ENCODE peak calls at places on chromosomes 12 and 14, in ten cellular contexts. X, Y, L, O, R, G, I, M, T and K are unnamed samples.

GRCh38 chr12:116969615-116970575 is 59.1 kb downstream of the FBXW8 start:
- DNase-seq in X (no peak), Y (no peak), L (no peak), O (no peak), R (no peak), G (no peak), I (no peak), M (no peak), T (peak), K (peak)

GRCh38 chr14:86404425-86404824 is 874.5 kb downstream of the FLRT2 start:
- DNase-seq in X (no peak), Y (no peak), L (no peak), O (no peak), R (no peak), G (no peak), I (no peak), M (no peak), T (no peak), K (no peak)

GRCh38 chr12:42790761-42791151 is 201.2 kb upstream of the PRICKLE1 start:
- DNase-seq in X (peak), Y (peak), L (peak), O (no peak), R (no peak), G (no peak), I (peak), M (no peak), T (peak), K (no peak)

GRCh38 chr12:130254476-130255276 is 83.0 kb upstream of the PIWIL1 start:
- DNase-seq in X (no peak), Y (no peak), L (no peak), O (peak), R (no peak), G (no peak), I (no peak), M (no peak), T (no peak), K (no peak)

GRCh38 chr12:6029401-6029800 is 84.3 kb upstream of the ANO2 start:
- DNase-seq in X (no peak), Y (no peak), L (no peak), O (no peak), R (no peak), G (peak), I (no peak), M (no peak), T (no peak), K (peak)

GRCh38 chr12:26331960-26332359 is 136.6 kb downstream of the SSPN start:
- DNase-seq in X (no peak), Y (no peak), L (no peak), O (no peak), R (no peak), G (no peak), I (no peak), M (no peak), T (no peak), K (no peak)

GRCh38 chr12:1618489-1618888 is 10.5 kb upstream of the WNT5B start:
- DNase-seq in X (peak), Y (no peak), L (no peak), O (no peak), R (no peak), G (no peak), I (no peak), M (no peak), T (no peak), K (no peak)

GRCh38 chr12:52382854-52383253 is 2.6 kb downstream of the KRT84 start:
- DNase-seq in X (no peak), Y (no peak), L (no peak), O (no peak), R (peak), G (no peak), I (no peak), M (no peak), T (no peak), K (no peak)

GRCh38 chr12:100554608-100555077 is 18.8 kb upstream of the GAS2L3 start:
- DNase-seq in X (peak), Y (peak), L (peak), O (no peak), R (no peak), G (no peak), I (no peak), M (no peak), T (peak), K (no peak)

GRCh38 chr14:38209572-38210159 is 2.0 kb downstream of the SSTR1 start:
- DNase-seq in X (peak), Y (no peak), L (no peak), O (no peak), R (no peak), G (no peak), I (no peak), M (no peak), T (no peak), K (peak)

GRCh38 chr14:34361504-34362011 is 100.5 kb downstream of the SPTSSA start:
- DNase-seq in X (no peak), Y (no peak), L (no peak), O (peak), R (no peak), G (no peak), I (no peak), M (no peak), T (no peak), K (no peak)

GRCh38 chr14:44935155-44935554 is 26.6 kb downstream of the KLHL28 start:
- DNase-seq in X (no peak), Y (no peak), L (no peak), O (no peak), R (no peak), G (no peak), I (no peak), M (no peak), T (no peak), K (no peak)

GRCh38 chr14:77843155-77843554 is 43.2 kb downstream of the ADCK1 start:
- DNase-seq in X (no peak), Y (no peak), L (no peak), O (no peak), R (no peak), G (no peak), I (no peak), M (no peak), T (no peak), K (no peak)

GRCh38 chr12:124680863-124681778 is 113.7 kb upstream of the NCOR2 start:
- DNase-seq in X (peak), Y (peak), L (peak), O (no peak), R (no peak), G (no peak), I (no peak), M (peak), T (peak), K (no peak)

GRCh38 chr12:953776-954175 is 4.3 kb upstream of the RAD52 start:
- DNase-seq in X (peak), Y (no peak), L (no peak), O (no peak), R (no peak), G (no peak), I (no peak), M (no peak), T (no peak), K (no peak)

GRCh38 chr12:113224955-113225354 is 3.7 kb downstream of the TPCN1 start:
- DNase-seq in X (no peak), Y (no peak), L (no peak), O (no peak), R (peak), G (no peak), I (no peak), M (no peak), T (no peak), K (no peak)

GRCh38 chr12:51392556-51393237 is 1.5 kb upstream of the GALNT6 start:
- DNase-seq in X (peak), Y (peak), L (no peak), O (no peak), R (no peak), G (peak), I (peak), M (no peak), T (no peak), K (no peak)

GRCh38 chr12:58950739-58951100 is 30.4 kb upstream of the LRIG3 start:
- DNase-seq in X (peak), Y (no peak), L (no peak), O (no peak), R (no peak), G (no peak), I (peak), M (no peak), T (no peak), K (no peak)

GRCh38 chr14:61435563-61436337 is 114.4 kb downstream of the PRKCH start:
- DNase-seq in X (no peak), Y (no peak), L (no peak), O (no peak), R (no peak), G (no peak), I (no peak), M (no peak), T (no peak), K (no peak)

GRCh38 chr14:72947366-72948160 is 21.3 kb downstream of the DCAF4 start:
- DNase-seq in X (no peak), Y (no peak), L (no peak), O (no peak), R (no peak), G (no peak), I (no peak), M (no peak), T (no peak), K (no peak)

GRCh38 chr12:116295327-116296263 is 18.1 kb upstream of the MED13L start:
- DNase-seq in X (peak), Y (no peak), L (no peak), O (no peak), R (no peak), G (no peak), I (no peak), M (no peak), T (no peak), K (no peak)

GRCh38 chr12:78494911-78495310 is 369.7 kb upstream of the SYT1 start:
- DNase-seq in X (no peak), Y (no peak), L (no peak), O (no peak), R (no peak), G (no peak), I (no peak), M (no peak), T (no peak), K (no peak)

GRCh38 chr14:104928391-104929133 is 3.9 kb downstream of the PLD4 start:
- DNase-seq in X (no peak), Y (no peak), L (no peak), O (no peak), R (no peak), G (no peak), I (no peak), M (no peak), T (no peak), K (no peak)

GRCh38 chr12:18990866-18991265 is 138.7 kb upstream of the PLEKHA5 start:
- DNase-seq in X (no peak), Y (no peak), L (no peak), O (no peak), R (no peak), G (no peak), I (no peak), M (no peak), T (no peak), K (no peak)
- TF ChIP-seq POLR2AphosphoS5 in X (no peak), Y (no peak), L (no peak), O (no peak), R (no peak), G (no peak), I (no peak), M (no peak), T (no peak), K (no peak)

DNA sequence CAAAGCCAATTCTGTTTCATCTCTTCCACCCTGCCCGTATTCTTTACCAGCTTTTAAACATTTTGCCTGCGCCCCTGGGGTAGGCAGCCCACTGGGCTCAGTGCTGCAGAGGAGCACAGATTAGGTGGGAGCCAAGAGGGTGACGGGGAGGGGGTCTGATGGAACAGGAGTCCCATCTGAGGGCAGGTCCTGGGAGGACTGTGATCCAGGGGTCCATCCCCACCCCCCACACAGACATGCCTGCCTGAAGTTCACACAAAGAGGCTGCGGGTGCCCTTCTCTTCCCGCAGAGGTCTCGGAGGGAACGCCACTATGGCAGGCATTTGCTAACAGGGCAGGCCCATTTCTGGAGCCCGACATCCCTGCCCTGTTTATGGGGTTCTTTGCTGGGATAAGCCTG is 12.7 kb downstream of the VASH1 start:
- DNase-seq in X (no peak), Y (no peak), L (no peak), O (peak), R (peak), G (peak), I (no peak), M (no peak), T (no peak), K (peak)
- TF ChIP-seq POLR2AphosphoS5 in X (no peak), Y (no peak), L (no peak), O (no peak), R (no peak), G (no peak), I (no peak), M (no peak), T (peak), K (no peak)

DNA sequence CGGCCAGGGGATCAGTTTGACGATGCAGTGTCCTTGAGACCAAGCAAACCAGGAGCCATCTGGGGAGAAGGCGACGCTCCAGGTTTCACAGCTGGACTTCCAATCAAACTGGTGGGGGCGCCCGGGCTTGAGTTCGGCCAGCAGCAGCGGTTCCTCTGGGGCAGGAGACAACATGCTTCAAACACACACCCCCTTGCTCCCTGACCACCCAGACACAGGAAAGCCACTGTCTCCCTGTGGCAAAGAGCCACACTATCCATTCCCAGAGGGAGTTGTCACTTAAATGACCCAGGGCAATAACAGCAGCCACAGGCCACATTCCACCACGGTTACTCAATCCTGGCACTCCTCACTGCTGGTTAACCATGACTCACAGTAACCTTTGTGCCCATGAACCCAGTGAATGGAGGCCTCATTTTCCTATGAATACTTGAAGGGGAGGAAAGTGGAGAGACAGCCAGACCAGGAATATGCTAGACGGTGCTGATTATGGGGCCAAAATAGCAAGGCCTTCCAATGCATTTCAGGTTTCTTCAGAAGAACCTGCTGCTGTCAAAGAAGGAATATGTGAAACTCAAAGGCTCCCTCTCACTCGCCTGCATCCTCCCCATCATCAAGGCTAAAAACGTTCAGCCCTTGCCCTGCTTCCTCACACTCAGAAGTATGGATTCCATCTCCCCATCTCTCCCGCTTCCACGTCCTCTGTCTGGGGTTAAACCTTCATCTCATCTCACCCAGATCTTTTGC is 8.5 kb downstream of the WSB2 start:
- DNase-seq in X (peak), Y (no peak), L (peak), O (peak), R (peak), G (peak), I (peak), M (no peak), T (no peak), K (peak)
- TF ChIP-seq POLR2AphosphoS5 in X (peak), Y (no peak), L (peak), O (peak), R (peak), G (peak), I (peak), M (no peak), T (peak), K (peak)

DNA sequence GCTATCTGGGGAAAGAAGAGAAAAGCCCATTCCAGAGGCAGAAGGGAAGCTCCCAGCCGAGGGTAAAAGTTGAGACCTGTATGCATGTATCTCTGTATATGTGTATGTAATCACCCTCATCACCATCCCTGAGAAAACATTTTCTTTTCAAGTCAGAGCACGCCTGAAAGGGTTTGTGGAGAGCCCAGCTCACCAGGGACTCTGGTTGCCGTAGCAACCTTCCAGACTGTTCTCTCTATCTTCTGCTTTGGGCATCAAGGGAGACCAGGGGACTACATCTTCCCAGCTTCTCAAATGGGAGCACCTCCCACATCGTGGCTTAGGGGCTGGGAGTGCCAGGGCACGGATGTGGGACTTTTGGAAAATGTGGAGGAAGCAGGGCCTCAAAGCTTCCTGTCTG is 93.5 kb downstream of the GALNT8 start:
- DNase-seq in X (no peak), Y (no peak), L (no peak), O (no peak), R (no peak), G (no peak), I (no peak), M (no peak), T (no peak), K (no peak)
- TF ChIP-seq POLR2AphosphoS5 in X (no peak), Y (no peak), L (no peak), O (no peak), R (no peak), G (no peak), I (no peak), M (no peak), T (no peak), K (no peak)

DNA sequence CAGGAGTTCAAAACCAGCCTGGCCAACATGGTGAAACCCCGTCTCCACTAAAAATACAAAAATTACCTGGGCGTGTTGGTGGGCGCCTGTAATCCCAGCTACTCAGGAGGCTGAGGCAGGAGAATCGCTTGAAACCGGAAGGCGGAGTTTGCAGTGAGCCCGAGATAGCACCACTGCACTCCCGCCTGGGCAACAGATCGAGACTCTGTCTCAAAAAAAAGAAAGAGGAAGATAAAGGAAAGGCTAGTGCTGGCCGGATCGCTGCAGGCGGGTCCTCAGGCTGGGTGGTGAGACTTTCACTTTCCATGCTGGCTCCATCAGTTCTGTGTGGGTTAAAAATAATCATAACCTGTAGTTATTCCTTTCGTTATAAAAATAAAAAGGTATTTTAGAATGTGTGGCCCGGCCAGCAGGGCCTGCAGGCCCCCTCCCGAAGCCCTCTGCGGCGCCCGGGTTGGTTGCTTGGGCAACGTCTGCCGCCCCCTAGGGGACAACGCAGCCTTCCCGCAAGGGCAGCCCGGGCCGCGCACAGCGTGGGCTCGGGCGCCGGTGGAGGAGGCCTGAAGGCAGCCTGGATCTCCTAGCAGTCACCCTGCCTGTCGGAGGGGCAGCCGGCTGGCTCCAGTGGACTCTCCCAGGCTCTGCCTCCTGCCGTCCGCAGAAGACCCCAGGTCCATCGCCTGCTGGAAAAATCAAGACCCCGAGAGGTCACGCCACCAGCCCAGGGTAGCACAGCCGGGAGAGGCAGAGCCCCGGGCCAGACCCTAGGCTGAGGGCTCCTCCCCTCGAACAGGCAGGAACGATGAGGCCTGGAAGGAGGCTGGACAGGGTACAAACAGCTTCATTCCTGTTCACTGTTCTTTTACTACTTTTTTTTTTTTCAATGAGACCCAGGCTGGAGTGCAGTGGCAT is 5.0 kb upstream of the SLC25A47 start:
- DNase-seq in X (peak), Y (peak), L (peak), O (no peak), R (peak), G (no peak), I (peak), M (peak), T (peak), K (peak)
- TF ChIP-seq POLR2AphosphoS5 in X (no peak), Y (no peak), L (no peak), O (peak), R (peak), G (no peak), I (no peak), M (no peak), T (no peak), K (no peak)